ENCODE peak calls at places on chromosomes 6 and 20, in nine cellular contexts. V, E, U, J, R, T, L, M and G are unnamed samples.

GRCh38 chr20:13147971-13148370 is 73.1 kb upstream of the ISM1 start:
- DNase-seq in E (peak), V (no peak), J (no peak), R (peak), T (no peak), M (no peak), L (no peak), U (peak), G (no peak)

GRCh38 chr6:75932067-75932466 is 140.4 kb downstream of the IMPG1 start:
- DNase-seq in U (peak), E (no peak), M (no peak), L (no peak), J (no peak), R (peak), V (peak), T (peak), G (peak)

GRCh38 chr20:1810926-1811620 is 84.1 kb upstream of the SIRPA start:
- DNase-seq in L (no peak), E (peak), T (peak), U (peak), M (no peak), R (no peak), J (no peak), V (peak), G (peak)

GRCh38 chr20:568097-568864 is 24.7 kb upstream of the CSNK2A1 start:
- DNase-seq in V (no peak), E (no peak), T (no peak), J (no peak), M (no peak), R (no peak), U (no peak), L (no peak), G (no peak)

GRCh38 chr6:56532766-56533551 is 109.7 kb downstream of the DST start:
- DNase-seq in L (no peak), J (no peak), U (no peak), E (no peak), T (no peak), V (no peak), R (no peak), M (no peak), G (no peak)

GRCh38 chr6:111644893-111645430 is 39.3 kb upstream of the TRAF3IP2 start:
- DNase-seq in M (no peak), T (no peak), E (no peak), R (no peak), U (no peak), L (no peak), J (no peak), V (no peak), G (no peak)

GRCh38 chr6:25913741-25914140 is 16.8 kb downstream of the SLC17A2 start:
- DNase-seq in T (no peak), E (no peak), M (no peak), L (no peak), R (no peak), U (no peak), J (no peak), V (no peak), G (no peak)

GRCh38 chr20:2688041-2688591 is 4.5 kb upstream of the EBF4 start:
- DNase-seq in J (peak), E (no peak), M (peak), V (peak), L (no peak), U (peak), R (peak), T (peak), G (peak)

GRCh38 chr6:45697605-45698004 is 318.1 kb downstream of the CLIC5 start:
- DNase-seq in R (peak), V (peak), E (peak), T (peak), U (peak), J (no peak), L (no peak), M (no peak), G (peak)

GRCh38 chr6:152634773-152635172 is 2.4 kb downstream of the SYNE1 start:
- DNase-seq in L (no peak), U (no peak), E (peak), J (no peak), R (no peak), V (no peak), M (no peak), T (no peak), G (no peak)

GRCh38 chr20:1959156-1959555 is 34.7 kb downstream of the PDYN start:
- DNase-seq in U (no peak), T (no peak), E (no peak), R (no peak), J (no peak), M (no peak), V (no peak), L (no peak), G (no peak)

GRCh38 chr20:64102647-64103354 is 4.6 kb downstream of the NPBWR2 start:
- DNase-seq in M (no peak), R (no peak), U (no peak), J (peak), V (no peak), L (no peak), E (no peak), T (no peak), G (no peak)

GRCh38 chr20:25223179-25223661 is 24.7 kb upstream of the PYGB start:
- DNase-seq in E (peak), M (no peak), L (peak), T (peak), J (no peak), U (peak), R (peak), V (peak), G (peak)

GRCh38 chr20:58016779-58017178 is 211.7 kb downstream of the ANKRD60 start:
- DNase-seq in L (no peak), M (no peak), R (no peak), V (no peak), T (no peak), U (no peak), J (no peak), E (no peak), G (no peak)

GRCh38 chr20:33125983-33126382 is 42.0 kb upstream of the BPIFA2 start:
- DNase-seq in T (no peak), M (no peak), R (no peak), E (no peak), L (no peak), J (no peak), V (no peak), U (no peak), G (no peak)

GRCh38 chr6:26215200-26216014 is 128.2 kb downstream of the HFE start:
- DNase-seq in M (peak), V (peak), E (no peak), R (no peak), U (no peak), T (peak), J (no peak), L (no peak), G (peak)

GRCh38 chr6:166955865-166956443 is 396 bp downstream of the RNASET2 start:
- DNase-seq in V (no peak), M (no peak), E (no peak), J (peak), U (no peak), R (peak), L (no peak), T (no peak), G (peak)

GRCh38 chr20:37342231-37343177 is 3.4 kb upstream of the SRC start:
- DNase-seq in V (no peak), M (no peak), R (no peak), J (no peak), T (no peak), L (no peak), E (no peak), U (no peak), G (no peak)

GRCh38 chr6:125144822-125145221 is 8.8 kb upstream of the TPD52L1 start:
- DNase-seq in T (no peak), M (no peak), R (no peak), L (no peak), E (no peak), J (no peak), U (no peak), V (no peak), G (no peak)

GRCh38 chr20:24607402-24607801 is 138.0 kb downstream of the SYNDIG1 start:
- DNase-seq in M (no peak), L (no peak), J (no peak), V (no peak), R (no peak), U (no peak), E (no peak), T (no peak), G (no peak)

GRCh38 chr6:111631930-111632460 is 26.3 kb upstream of the TRAF3IP2 start:
- DNase-seq in L (peak), M (no peak), J (no peak), T (no peak), R (no peak), E (peak), U (no peak), V (no peak), G (no peak)

GRCh38 chr6:868212-868611 is 175.3 kb upstream of the EXOC2 start:
- DNase-seq in E (no peak), V (no peak), M (no peak), U (no peak), L (no peak), R (no peak), J (no peak), T (no peak), G (no peak)

GRCh38 chr6:5580736-5581568 is 319.6 kb downstream of the FARS2 start:
- DNase-seq in J (no peak), E (no peak), U (no peak), R (no peak), V (no peak), L (no peak), T (no peak), M (no peak), G (no peak)

GRCh38 chr20:830011-830521 is 3.4 kb upstream of the FAM110A start:
- DNase-seq in T (peak), J (no peak), L (no peak), E (peak), V (peak), M (no peak), U (peak), R (no peak), G (no peak)

GRCh38 chr20:64189530-64189966 is 25.3 kb downstream of the MYT1 start:
- DNase-seq in V (no peak), M (no peak), U (no peak), E (no peak), J (no peak), T (no peak), R (no peak), L (no peak), G (no peak)

DNA sequence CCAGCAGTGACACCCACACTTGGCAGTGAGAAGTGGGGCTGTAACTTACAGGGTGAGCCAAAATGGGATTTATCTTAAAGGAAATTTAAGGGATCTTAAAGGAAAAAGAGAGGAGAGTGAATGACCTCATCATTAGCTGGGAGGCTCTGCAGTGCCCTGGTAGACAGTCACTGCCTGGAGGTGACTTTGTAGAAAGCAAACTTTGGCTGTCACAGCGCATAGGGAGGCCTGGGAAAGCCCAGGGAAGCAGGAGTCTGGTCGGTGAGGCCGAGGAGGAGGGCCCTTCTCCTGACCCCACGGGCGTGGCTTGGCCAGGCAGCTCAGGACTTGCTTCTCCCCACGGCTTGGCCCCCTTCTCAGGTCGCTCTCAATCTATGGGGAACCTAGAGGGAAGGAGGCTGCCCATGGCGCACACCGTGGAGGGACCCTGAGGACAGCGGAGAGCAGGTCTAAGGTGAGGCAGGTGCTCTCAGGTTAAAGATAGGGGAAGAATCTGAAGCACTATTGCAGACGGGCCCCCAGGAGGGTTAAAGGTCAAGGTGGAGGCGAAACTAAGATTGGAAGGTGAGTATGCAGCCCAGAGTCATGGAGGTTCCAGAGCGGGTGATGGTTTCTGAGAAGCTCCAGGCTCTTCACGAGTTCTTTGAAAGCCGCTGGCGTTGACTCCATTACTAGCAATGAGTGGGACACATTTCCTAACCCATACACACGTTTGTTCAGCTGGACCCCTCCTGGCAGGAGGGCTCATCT is 15.6 kb upstream of the RIPK1 start:
- DNase-seq in E (no peak), R (no peak), L (no peak), U (no peak), J (no peak), V (no peak), T (no peak), M (no peak), G (no peak)
- H3K4me3 ChIP-seq in E (no peak), R (no peak), L (no peak), U (no peak), J (no peak), V (no peak), T (no peak), M (no peak), G (no peak)

DNA sequence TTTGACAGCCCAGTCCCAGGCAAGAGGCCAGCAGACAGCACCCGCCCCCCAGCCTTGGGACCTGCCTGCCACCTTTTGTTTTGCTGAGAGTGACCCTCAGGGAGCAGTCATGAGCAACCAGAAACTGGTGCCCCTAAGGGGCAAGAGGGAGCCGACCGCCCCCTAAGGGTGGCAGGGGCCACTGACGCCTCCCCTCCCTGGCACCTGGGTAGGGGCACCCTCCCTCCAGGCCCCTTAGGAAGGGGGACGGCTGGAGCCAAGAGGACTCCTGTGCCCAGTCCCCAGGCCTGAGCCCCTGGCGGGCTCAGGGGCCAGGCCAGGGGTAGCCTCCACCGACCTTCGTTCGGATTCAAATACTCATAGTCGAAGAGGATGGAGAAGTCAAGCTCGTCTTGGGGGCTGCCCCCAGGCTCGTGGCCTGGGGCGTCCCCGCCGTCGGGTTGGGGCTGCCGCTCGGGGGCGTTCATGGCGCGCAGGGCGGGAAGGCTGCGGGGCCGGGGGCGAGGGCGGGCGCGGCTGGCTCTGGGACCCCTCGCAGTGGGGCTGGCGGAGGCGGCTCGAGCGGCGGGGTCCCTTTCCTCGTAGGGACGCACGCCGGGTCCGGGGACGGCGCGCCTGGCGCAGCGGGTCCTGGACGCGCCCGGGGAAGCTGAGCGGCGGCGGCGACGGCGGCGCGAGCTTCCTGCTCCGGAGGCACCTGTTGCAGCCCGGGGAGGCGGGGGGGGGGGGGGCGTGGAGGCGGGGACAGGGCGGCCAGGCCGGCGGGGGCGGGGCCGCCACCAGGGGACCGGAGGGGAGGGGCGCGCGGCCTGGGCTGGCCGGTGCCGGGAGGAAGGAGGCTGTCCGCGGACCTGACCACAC is at the start of gene NFATC2:
- DNase-seq in E (no peak), T (no peak), M (peak), J (peak), V (no peak), R (no peak), L (no peak), U (no peak), G (no peak)
- TF ChIP-seq CTCF in E (no peak), T (no peak), M (no peak), J (no peak), V (no peak), R (no peak), L (no peak), U (no peak), G (no peak)

GRCh38 chr20:48489046-48489463 is 338.7 kb downstream of the PREX1 start:
- DNase-seq in M (no peak), L (no peak), V (no peak), R (no peak), U (no peak), J (no peak), E (no peak), T (no peak), G (no peak)
- H3K4me3 ChIP-seq in M (no peak), L (no peak), V (no peak), R (no peak), U (no peak), J (no peak), E (no peak), T (no peak), G (no peak)

GRCh38 chr20:3781153-3781910 is at the start of gene SPEF1:
- DNase-seq in J (peak), V (peak), L (peak), U (peak), E (peak), T (peak), R (peak), M (peak), G (peak)
- TF ChIP-seq CTCF in J (peak), V (peak), L (peak), U (peak), E (peak), T (peak), R (peak), M (no peak), G (peak)

DNA sequence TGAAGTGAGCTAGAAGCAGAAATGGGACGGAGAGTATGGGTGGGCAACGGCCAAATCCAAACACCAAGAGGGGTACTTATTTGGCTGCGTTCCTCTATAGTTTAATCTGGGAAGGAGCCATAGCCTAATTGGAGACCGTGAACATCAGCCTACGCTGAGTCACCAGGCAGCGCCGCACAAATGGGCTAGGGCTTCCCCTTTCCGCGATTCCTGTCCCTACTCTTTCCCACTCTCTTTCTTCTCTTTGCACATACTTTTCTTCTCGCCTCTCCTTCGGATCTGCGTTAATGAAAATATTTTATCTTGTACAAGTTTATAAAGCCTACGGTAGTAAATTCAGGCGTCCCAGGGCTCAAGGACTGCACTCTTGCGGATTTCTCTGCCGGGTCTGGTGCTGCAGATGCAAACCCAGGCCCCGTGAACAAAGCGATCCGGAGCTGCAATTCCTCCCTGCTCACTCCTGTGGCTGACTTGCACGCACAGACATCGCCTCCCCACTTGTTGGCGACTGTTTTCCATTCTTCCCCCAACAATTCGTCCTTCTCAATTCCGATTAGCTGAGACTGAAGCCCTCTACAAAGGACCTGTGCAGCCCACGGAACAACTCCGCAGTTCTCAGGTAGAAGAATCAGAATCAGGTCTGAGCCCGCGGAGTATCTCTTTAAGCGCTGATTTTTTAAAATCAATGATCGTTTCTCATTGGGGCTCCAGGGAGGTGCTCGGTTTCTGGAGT is 4.2 kb upstream of the TBX18 start:
- DNase-seq in E (no peak), J (no peak), V (no peak), T (peak), R (peak), U (no peak), M (no peak), L (no peak), G (peak)
- H3K4me3 ChIP-seq in E (no peak), J (peak), V (peak), T (peak), R (peak), U (peak), M (no peak), L (no peak), G (peak)

DNA sequence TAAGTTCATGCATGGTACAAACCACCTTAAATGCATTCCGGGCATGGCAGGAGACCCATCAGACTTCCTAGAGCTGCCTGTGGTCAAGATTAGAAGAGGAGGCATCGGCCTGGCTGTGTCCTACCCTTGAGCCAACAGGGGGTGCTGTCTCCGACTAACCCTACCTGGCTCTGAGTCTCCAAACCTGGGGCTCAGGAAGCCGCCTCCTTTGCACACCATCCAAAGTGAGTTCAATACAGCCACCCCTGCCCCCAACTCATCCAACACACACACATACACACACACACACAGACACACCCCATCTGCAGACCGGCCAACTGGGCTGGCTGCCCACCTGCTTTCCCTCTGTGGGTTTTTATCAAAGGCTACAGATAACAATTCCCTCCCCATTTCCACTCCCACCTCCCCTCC is 77.0 kb downstream of the JPH2 start:
- DNase-seq in J (no peak), R (no peak), V (no peak), T (peak), L (peak), M (no peak), U (no peak), E (no peak), G (peak)
- TF ChIP-seq CTCF in J (no peak), R (peak), V (peak), T (peak), L (no peak), M (no peak), U (peak), E (peak), G (peak)

DNA sequence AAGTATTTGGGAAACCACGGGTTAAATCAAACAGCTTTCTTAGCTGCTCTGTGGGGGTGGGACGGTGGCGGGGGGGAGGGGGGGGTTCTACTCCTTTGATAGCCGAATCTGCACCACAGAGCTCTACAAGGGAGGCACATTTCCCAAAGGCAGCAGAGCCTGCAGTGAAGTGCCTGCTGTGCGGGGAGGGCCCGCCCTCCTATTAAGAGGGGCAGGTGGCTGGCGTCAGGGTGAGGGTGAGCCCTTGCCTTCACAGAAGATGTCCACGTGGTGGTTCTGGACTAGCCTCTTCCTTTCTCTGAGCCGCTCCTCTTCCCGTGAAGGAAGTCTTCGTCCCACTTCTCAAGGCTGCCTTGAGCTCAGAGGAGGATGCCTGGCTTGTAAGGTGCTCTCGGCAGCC is 174.9 kb upstream of the THBS2 start:
- DNase-seq in V (peak), E (no peak), M (peak), R (no peak), T (peak), L (peak), J (no peak), U (no peak), G (peak)
- H3K4me3 ChIP-seq in V (no peak), E (no peak), M (no peak), R (no peak), T (no peak), L (no peak), J (no peak), U (no peak), G (no peak)

GRCh38 chr6:36605560-36606391 is 11.6 kb downstream of the SRSF3 start:
- DNase-seq in T (no peak), M (peak), U (peak), J (no peak), V (no peak), L (no peak), E (no peak), R (no peak), G (peak)
- TF ChIP-seq CTCF in T (peak), M (no peak), U (peak), J (no peak), V (no peak), L (no peak), E (peak), R (no peak), G (peak)